ENCODE peak calls at places on chromosomes 6 and 20, in six cellular contexts. C is HFF-Myc, D is IMR-90, X is pancreas, G is A549, K is transverse colon. P is an unnamed sample.

GRCh38 chr6:5303711-5304110 is 42.4 kb downstream of the FARS2 start:
- DNase-seq in C (no peak), D (no peak), X (no peak), G (no peak), K (no peak), P (no peak)

GRCh38 chr6:125872259-125872921 is 81.6 kb downstream of the NCOA7 start:
- DNase-seq in C (no peak), D (peak; percentile 25), X (no peak), G (peak; percentile 8), K (no peak), P (no peak)

GRCh38 chr6:46605091-46605797 is 47.4 kb downstream of the CYP39A1 start:
- DNase-seq in C (no peak), D (no peak), X (no peak), G (no peak), K (no peak), P (no peak)

GRCh38 chr6:15399651-15400470 is 154.0 kb downstream of the JARID2 start:
- DNase-seq in C (peak; percentile 69), D (peak; percentile 82), X (peak; percentile 74), G (peak; percentile 15), K (peak; percentile 60), P (peak; percentile 88)

GRCh38 chr6:35511980-35512379 is 716 bp downstream of the TULP1 start:
- DNase-seq in C (no peak), D (no peak), X (no peak), G (no peak), K (no peak), P (no peak)

GRCh38 chr6:36353411-36353915 is 16.8 kb upstream of the BNIP5 start:
- DNase-seq in C (no peak), D (peak; percentile 38), X (no peak), G (no peak), K (no peak), P (peak; percentile 20)

GRCh38 chr6:14713008-14713452 is 532.8 kb upstream of the JARID2 start:
- DNase-seq in C (no peak), D (peak; percentile 91), X (no peak), G (peak; percentile 30), K (no peak), P (peak; percentile 88)

GRCh38 chr20:11008444-11008843 is 334.6 kb upstream of the JAG1 start:
- DNase-seq in C (no peak), D (no peak), X (no peak), G (no peak), K (no peak), P (peak; percentile 23)

GRCh38 chr20:41264819-41265218 is 52.7 kb downstream of the ZHX3 start:
- DNase-seq in C (no peak), D (no peak), X (no peak), G (no peak), K (no peak), P (no peak)

GRCh38 chr6:79257381-79258205 is 23.1 kb upstream of the HMGN3 start:
- DNase-seq in C (no peak), D (peak; percentile 66), X (no peak), G (no peak), K (no peak), P (peak; percentile 26)

GRCh38 chr6:1856381-1856780 is 246.7 kb downstream of the FOXC1 start:
- DNase-seq in C (peak; percentile 66), D (peak; percentile 75), X (no peak), G (no peak), K (peak; percentile 71), P (peak; percentile 72)

GRCh38 chr20:62161347-62161746 is 17.8 kb downstream of the SS18L1 start:
- DNase-seq in C (no peak), D (peak; percentile 65), X (no peak), G (no peak), K (no peak), P (peak; percentile 55)

GRCh38 chr6:137005073-137005472 is 39.7 kb downstream of the IL20RA start:
- DNase-seq in C (no peak), D (no peak), X (no peak), G (no peak), K (no peak), P (no peak)

GRCh38 chr20:63782051-63782471 is 42.5 kb downstream of the SLC2A4RG start:
- DNase-seq in C (no peak), D (no peak), X (no peak), G (no peak), K (no peak), P (no peak)

GRCh38 chr20:63781181-63781580 is 41.6 kb downstream of the SLC2A4RG start:
- DNase-seq in C (no peak), D (no peak), X (no peak), G (no peak), K (no peak), P (no peak)

GRCh38 chr20:63785646-63786255 is 45.3 kb downstream of the ZBTB46 start:
- DNase-seq in C (no peak), D (no peak), X (no peak), G (no peak), K (no peak), P (no peak)

GRCh38 chr20:63782521-63782971 is 43.0 kb downstream of the SLC2A4RG start:
- DNase-seq in C (no peak), D (no peak), X (no peak), G (no peak), K (no peak), P (no peak)

DNA sequence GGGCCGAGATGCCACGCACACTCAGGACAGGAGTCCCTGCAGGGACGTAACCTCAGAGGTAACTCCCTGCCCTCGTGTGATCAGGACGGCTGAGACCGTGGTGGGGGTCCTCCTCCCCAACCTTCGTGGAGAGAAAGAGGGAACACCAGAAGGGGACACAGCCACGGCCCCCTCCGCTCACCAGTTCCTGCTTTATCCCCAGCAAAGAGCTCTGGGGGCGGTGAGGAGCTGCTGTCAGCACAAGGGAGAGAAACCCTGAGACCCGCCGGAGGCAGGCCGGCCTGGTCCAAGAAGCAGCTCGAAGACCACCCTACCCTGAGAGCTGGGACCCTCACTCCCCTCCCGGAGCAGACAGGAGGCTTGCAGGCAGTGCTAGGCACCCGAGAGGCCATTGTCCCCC is 44.4 kb downstream of the SLC2A4RG start:
- DNase-seq in C (no peak), D (no peak), X (no peak), G (no peak), K (no peak), P (no peak)
- H3K4me3 ChIP-seq in C (no peak overlapping the region), D (no peak overlapping the region), X (no peak overlapping the region), G (no peak overlapping the region), K (no peak overlapping the region), P (no peak overlapping the region)

GRCh38 chr20:35568645-35569044 is 26.8 kb downstream of the ERGIC3 start:
- DNase-seq in C (no peak), D (no peak), X (no peak), G (peak; percentile 55), K (peak; percentile 27), P (no peak)
- TF ChIP-seq CTCF in C (peak; percentile 27), D (peak; percentile 3), X (no peak), G (peak; percentile 11), K (peak; percentile 26), P (peak; percentile 23)

GRCh38 chr6:40484066-40484465 is 103.1 kb downstream of the LRFN2 start:
- DNase-seq in C (no peak), D (no peak), X (no peak), G (no peak), K (no peak), P (no peak)
- H3K4me3 ChIP-seq in C (no peak overlapping the region), D (no peak overlapping the region), X (no peak overlapping the region), G (no peak overlapping the region), K (no peak overlapping the region), P (no peak overlapping the region)

DNA sequence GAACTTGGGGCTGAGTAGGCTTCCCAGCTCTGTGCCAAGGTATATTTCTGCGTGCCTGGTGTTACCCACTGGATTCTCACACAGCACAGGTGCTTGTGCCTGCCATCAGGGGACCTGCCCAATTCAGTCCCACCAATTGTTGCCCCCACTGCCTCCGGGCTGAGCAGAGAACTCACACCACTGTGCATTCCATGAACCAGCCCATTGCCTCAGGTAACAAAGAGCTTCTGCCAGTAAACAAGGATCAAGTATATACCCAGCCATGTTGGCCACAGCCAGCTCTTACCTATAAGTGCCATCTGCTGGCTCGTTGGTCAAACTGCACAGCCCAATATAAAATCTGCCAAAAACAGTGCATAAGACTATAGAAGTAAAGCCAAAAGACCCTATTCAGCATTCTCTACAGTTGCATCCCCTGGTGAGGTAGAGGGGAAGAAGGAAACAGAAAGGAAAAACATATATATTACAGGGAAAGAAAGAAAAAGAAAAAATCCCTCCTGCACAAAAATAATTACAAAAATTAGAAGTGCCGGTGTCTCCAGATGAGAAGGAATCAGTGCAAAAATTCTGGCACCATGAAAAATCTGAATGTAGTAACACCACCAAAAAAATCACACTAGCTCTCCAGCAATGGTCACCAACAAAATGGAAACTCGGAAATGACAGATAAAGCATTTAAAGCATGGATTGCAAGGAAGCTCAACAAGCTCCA is 241.4 kb downstream of the IBTK start:
- DNase-seq in C (no peak), D (peak; percentile 40), X (no peak), G (no peak), K (peak; percentile 9), P (peak; percentile 59)
- TF ChIP-seq CTCF in C (peak; percentile 69), D (peak; percentile 65), X (no peak), G (peak; percentile 32), K (peak; percentile 54), P (peak; percentile 79)

GRCh38 chr6:162728177-162728571 is 400 bp downstream of the PACRG start:
- DNase-seq in C (no peak), D (no peak), X (no peak), G (no peak), K (no peak), P (no peak)
- H3K4me3 ChIP-seq in C (peak overlapping the region; percentile 62), D (no peak overlapping the region), X (no peak overlapping the region), G (peak overlapping the region; percentile 94), K (peak overlapping the region; percentile 95), P (peak overlapping the region; percentile 78)

DNA sequence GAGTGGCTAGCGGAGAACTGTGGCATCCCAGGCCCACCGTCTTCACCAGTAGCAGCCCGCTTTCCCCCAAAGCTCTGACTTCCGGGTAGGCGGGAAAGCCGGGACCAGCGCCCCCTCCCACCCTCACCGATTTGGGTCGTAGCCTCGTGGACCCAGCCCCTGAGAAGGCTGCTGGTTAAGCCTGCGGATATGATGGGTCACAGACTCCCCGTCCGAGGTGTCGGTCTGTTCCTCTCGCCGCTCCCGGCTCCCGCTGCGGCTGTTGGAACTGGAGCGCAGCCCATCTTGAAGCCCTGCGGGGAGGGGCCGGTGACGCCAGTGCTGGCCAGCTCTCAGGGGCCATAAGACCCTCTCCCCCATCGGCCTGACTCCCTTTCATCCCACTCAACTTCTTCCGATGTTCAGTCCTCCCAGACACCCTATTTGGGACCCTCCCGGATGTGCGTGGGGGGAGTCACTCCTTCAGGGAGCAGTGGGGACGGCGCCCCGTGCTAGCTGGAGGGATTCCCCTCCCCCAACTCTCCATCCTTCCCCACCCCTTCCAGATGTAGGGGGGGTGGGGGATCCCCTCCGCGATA is 772 bp downstream of the GNL1 start:
- DNase-seq in C (no peak), D (peak; percentile 23), X (peak; percentile 60), G (no peak), K (peak; percentile 55), P (peak; percentile 51)
- TF ChIP-seq CTCF in C (no peak), D (no peak), X (no peak), G (no peak), K (no peak), P (no peak)

GRCh38 chr6:44776344-44776743 is 388.8 kb downstream of the CDC5L start:
- DNase-seq in C (no peak), D (no peak), X (no peak), G (no peak), K (no peak), P (no peak)

GRCh38 chr6:44775121-44775520 is 387.6 kb downstream of the CDC5L start:
- DNase-seq in C (no peak), D (no peak), X (no peak), G (no peak), K (no peak), P (no peak)

GRCh38 chr6:44771647-44772415 is 384.3 kb downstream of the CDC5L start:
- DNase-seq in C (no peak), D (no peak), X (no peak), G (no peak), K (no peak), P (no peak)
- H3K4me3 ChIP-seq in C (no peak overlapping the region), D (no peak overlapping the region), X (no peak overlapping the region), G (no peak overlapping the region), K (no peak overlapping the region), P (no peak overlapping the region)